ENCODE peak calls at places on chromosomes 2 and 18, in six cellular contexts. One of them, this sample, is unnamed.

GRCh38 chr2:218033590-218034496 is 31.0 kb upstream of the TNS1 start:
- DNase-seq in WTC11: peak
- DNase-seq in uterus: no peak
- DNase-seq in GM23338: peak
- DNase-seq in GM12864: no peak
- DNase-seq in hepatocyte: no peak
- DNase-seq in this sample: peak

GRCh38 chr2:100064592-100065006 is 77.8 kb downstream of the AFF3 start:
- DNase-seq in WTC11: no peak
- DNase-seq in GM23338: no peak
- DNase-seq in uterus: no peak
- DNase-seq in GM12864: no peak
- DNase-seq in hepatocyte: no peak
- DNase-seq in this sample: no peak

GRCh38 chr2:107669335-107669734 is 157.4 kb upstream of the RGPD4 start:
- DNase-seq in WTC11: no peak
- DNase-seq in hepatocyte: no peak
- DNase-seq in uterus: no peak
- DNase-seq in GM23338: peak
- DNase-seq in GM12864: no peak
- DNase-seq in this sample: no peak

GRCh38 chr2:149507933-149508332 is 79.6 kb downstream of the MMADHC start:
- DNase-seq in GM12864: no peak
- DNase-seq in hepatocyte: no peak
- DNase-seq in WTC11: no peak
- DNase-seq in GM23338: no peak
- DNase-seq in uterus: no peak
- DNase-seq in this sample: no peak

GRCh38 chr18:10386956-10387355 is 67.5 kb upstream of the APCDD1 start:
- DNase-seq in uterus: no peak
- DNase-seq in GM12864: no peak
- DNase-seq in WTC11: no peak
- DNase-seq in hepatocyte: no peak
- DNase-seq in GM23338: no peak
- DNase-seq in this sample: no peak

GRCh38 chr2:85162746-85163301 is 29.6 kb downstream of the TCF7L1 start:
- DNase-seq in uterus: no peak
- DNase-seq in WTC11: no peak
- DNase-seq in hepatocyte: no peak
- DNase-seq in GM23338: no peak
- DNase-seq in GM12864: no peak
- DNase-seq in this sample: no peak

GRCh38 chr2:105294046-105294445 is 35.5 kb downstream of the TGFBRAP1 start:
- DNase-seq in GM12864: no peak
- DNase-seq in hepatocyte: no peak
- DNase-seq in uterus: no peak
- DNase-seq in WTC11: no peak
- DNase-seq in GM23338: no peak
- DNase-seq in this sample: no peak

GRCh38 chr2:19027621-19028020 is 330.8 kb downstream of the OSR1 start:
- DNase-seq in GM23338: no peak
- DNase-seq in uterus: no peak
- DNase-seq in WTC11: no peak
- DNase-seq in GM12864: no peak
- DNase-seq in hepatocyte: no peak
- DNase-seq in this sample: no peak

GRCh38 chr2:28583899-28584553 is 88.2 kb downstream of the PLB1 start:
- DNase-seq in hepatocyte: peak
- DNase-seq in GM23338: no peak
- DNase-seq in WTC11: no peak
- DNase-seq in uterus: peak
- DNase-seq in GM12864: no peak
- DNase-seq in this sample: no peak

DNA sequence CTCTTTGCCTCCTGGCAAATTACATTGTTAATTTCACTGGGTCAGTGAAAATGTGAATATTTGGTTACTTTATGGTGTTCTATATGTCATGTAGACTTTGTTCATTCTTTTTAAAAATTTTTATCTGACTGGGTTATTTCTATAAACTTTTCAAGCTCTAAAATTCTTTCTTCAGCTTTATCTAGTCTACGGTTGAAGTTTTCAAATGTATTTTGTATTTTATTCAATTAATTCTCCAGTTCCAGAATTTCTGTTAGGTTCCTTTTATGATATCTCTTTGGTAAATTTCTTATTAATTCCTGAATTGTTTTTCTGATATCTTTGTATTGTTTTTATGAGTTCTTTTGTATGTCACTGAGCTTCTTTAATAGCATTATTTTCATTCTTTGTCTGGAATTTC is 228.1 kb downstream of the LPIN1 start:
- DNase-seq in WTC11: no peak
- DNase-seq in hepatocyte: no peak
- DNase-seq in GM23338: no peak
- DNase-seq in uterus: no peak
- DNase-seq in GM12864: no peak
- DNase-seq in this sample: no peak
- TF ChIP-seq CTCF in WTC11: no peak
- TF ChIP-seq CTCF in hepatocyte: no peak
- TF ChIP-seq CTCF in GM23338: no peak
- TF ChIP-seq CTCF in uterus: no peak
- TF ChIP-seq CTCF in GM12864: no peak
- TF ChIP-seq CTCF in this sample: no peak

DNA sequence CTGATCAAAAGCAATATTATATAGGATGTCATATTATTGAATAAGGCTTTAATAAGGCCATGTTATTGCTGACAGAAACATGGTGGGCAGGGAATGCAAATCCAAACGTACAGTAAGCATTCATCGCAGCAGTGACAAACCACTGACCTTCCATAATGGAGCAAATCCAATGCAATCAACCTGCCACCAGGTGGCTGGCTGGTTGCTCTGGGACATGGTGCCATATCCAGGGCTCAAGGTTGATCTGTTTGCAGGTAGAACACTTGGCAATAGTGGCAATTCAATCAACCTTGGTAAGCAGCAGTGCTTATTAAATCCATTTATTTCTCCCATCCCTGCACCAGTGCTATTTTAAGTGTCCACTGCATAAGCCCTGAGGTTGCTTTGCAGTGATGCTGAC is 75.4 kb downstream of the CERKL start:
- DNase-seq in uterus: no peak
- DNase-seq in GM23338: peak
- DNase-seq in GM12864: no peak
- DNase-seq in WTC11: peak
- DNase-seq in hepatocyte: no peak
- DNase-seq in this sample: no peak
- TF ChIP-seq CTCF in uterus: no peak
- TF ChIP-seq CTCF in GM23338: peak
- TF ChIP-seq CTCF in GM12864: peak
- TF ChIP-seq CTCF in WTC11: no peak
- TF ChIP-seq CTCF in hepatocyte: no peak
- TF ChIP-seq CTCF in this sample: no peak

GRCh38 chr2:9770308-9771100 is 72.8 kb upstream of the TAF1B start:
- DNase-seq in uterus: peak
- DNase-seq in WTC11: peak
- DNase-seq in GM12864: no peak
- DNase-seq in hepatocyte: peak
- DNase-seq in GM23338: peak
- DNase-seq in this sample: no peak
- TF ChIP-seq CTCF in uterus: peak
- TF ChIP-seq CTCF in WTC11: peak
- TF ChIP-seq CTCF in GM12864: peak
- TF ChIP-seq CTCF in hepatocyte: peak
- TF ChIP-seq CTCF in GM23338: peak
- TF ChIP-seq CTCF in this sample: peak

GRCh38 chr2:96604104-96604503 is 34.0 kb downstream of the KANSL3 start:
- DNase-seq in hepatocyte: peak
- DNase-seq in WTC11: peak
- DNase-seq in GM12864: no peak
- DNase-seq in GM23338: peak
- DNase-seq in uterus: no peak
- DNase-seq in this sample: no peak
- TF ChIP-seq CTCF in hepatocyte: peak
- TF ChIP-seq CTCF in WTC11: no peak
- TF ChIP-seq CTCF in GM12864: peak
- TF ChIP-seq CTCF in GM23338: peak
- TF ChIP-seq CTCF in uterus: no peak
- TF ChIP-seq CTCF in this sample: peak

GRCh38 chr2:177326005-177326404 is 61.5 kb upstream of the NFE2L2 start:
- DNase-seq in GM12864: no peak
- DNase-seq in uterus: no peak
- DNase-seq in WTC11: no peak
- DNase-seq in hepatocyte: no peak
- DNase-seq in GM23338: no peak
- DNase-seq in this sample: no peak

GRCh38 chr2:177328056-177328455 is 63.5 kb upstream of the NFE2L2 start:
- DNase-seq in WTC11: no peak
- DNase-seq in GM12864: no peak
- DNase-seq in uterus: no peak
- DNase-seq in hepatocyte: no peak
- DNase-seq in GM23338: no peak
- DNase-seq in this sample: no peak

GRCh38 chr2:177325554-177325953 is 61.0 kb upstream of the NFE2L2 start:
- DNase-seq in WTC11: no peak
- DNase-seq in GM23338: no peak
- DNase-seq in GM12864: no peak
- DNase-seq in hepatocyte: no peak
- DNase-seq in uterus: no peak
- DNase-seq in this sample: no peak

GRCh38 chr2:177327065-177327464 is 62.5 kb upstream of the NFE2L2 start:
- DNase-seq in GM23338: no peak
- DNase-seq in WTC11: no peak
- DNase-seq in uterus: no peak
- DNase-seq in GM12864: no peak
- DNase-seq in hepatocyte: no peak
- DNase-seq in this sample: no peak

DNA sequence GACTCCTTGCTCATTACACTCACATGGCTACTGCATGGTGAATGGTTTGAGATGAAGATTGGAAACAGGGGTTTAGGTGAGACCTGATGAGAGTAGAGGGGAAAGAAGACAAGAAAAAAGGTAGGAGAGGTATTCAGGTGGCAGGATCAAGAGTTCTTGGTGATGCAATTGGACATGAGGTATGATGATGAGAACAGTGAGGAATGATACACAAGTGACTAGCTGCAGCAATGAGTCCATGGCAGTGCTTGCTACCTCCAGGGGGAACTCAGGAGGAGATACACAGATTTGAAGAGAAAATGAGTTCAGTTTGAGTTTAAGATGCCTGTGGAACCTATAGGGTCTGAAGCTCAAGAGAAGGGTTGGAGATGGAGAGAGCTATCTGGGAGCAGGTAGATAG is 62.1 kb upstream of the NFE2L2 start:
- DNase-seq in WTC11: no peak
- DNase-seq in GM23338: no peak
- DNase-seq in uterus: no peak
- DNase-seq in GM12864: no peak
- DNase-seq in hepatocyte: no peak
- DNase-seq in this sample: no peak
- TF ChIP-seq CTCF in WTC11: no peak
- TF ChIP-seq CTCF in GM23338: no peak
- TF ChIP-seq CTCF in uterus: no peak
- TF ChIP-seq CTCF in GM12864: no peak
- TF ChIP-seq CTCF in hepatocyte: no peak
- TF ChIP-seq CTCF in this sample: no peak

This sample was measured in osteocyte.